ENCODE peak calls at places on chromosomes 6 and 20, in eight cellular contexts. M is NCI-H2171 treated with DMSO at 0.1 percent for 48 hours; V is stimulated activated CD8-positive, alpha-beta memory T cell treated with anti-CD3 and anti-CD28 coated beads, Interleukin-15, amount 100 ng/mL, for 24 hours; Y is lower lobe of right lung; P is colonic mucosa; A is activated CD4-positive, alpha-beta T cell treated with anti-CD3 and anti-CD28 coated beads, Interleukin-2, amount 50 U/mL, for 24 hours; D is HS-5; U is CD8-positive, alpha-beta T cell. G is an unnamed sample.

GRCh38 chr6:83215131-83216047 is 22.2 kb downstream of the RWDD2A start:
- DNase-seq in V (no peak), D (no peak), U (peak), P (peak), Y (no peak), A (no peak), M (peak), G (peak)

GRCh38 chr20:17947474-17947815 is 21.1 kb downstream of the SNX5 start:
- DNase-seq in D (no peak), P (no peak), M (no peak), U (no peak), V (no peak), A (no peak), Y (no peak), G (no peak)

GRCh38 chr6:158445426-158446085 is 114.3 kb upstream of the TMEM181 start:
- DNase-seq in P (no peak), D (no peak), M (no peak), V (no peak), U (no peak), Y (no peak), A (no peak), G (no peak)

GRCh38 chr6:13953061-13953705 is 28.4 kb downstream of the RNF182 start:
- DNase-seq in D (no peak), V (no peak), P (no peak), A (no peak), U (no peak), Y (no peak), M (no peak), G (no peak)

GRCh38 chr20:32467506-32468312 is 109.6 kb downstream of the ASXL1 start:
- DNase-seq in P (peak), Y (no peak), A (no peak), U (no peak), M (no peak), D (no peak), V (no peak), G (no peak)

GRCh38 chr20:41533537-41534136 is 84.5 kb downstream of the CHD6 start:
- DNase-seq in V (no peak), D (no peak), A (no peak), U (no peak), Y (no peak), M (no peak), P (peak), G (no peak)

GRCh38 chr6:51570168-51570921 is 517.1 kb downstream of the PKHD1 start:
- DNase-seq in M (no peak), A (no peak), D (no peak), P (no peak), U (no peak), Y (no peak), V (no peak), G (no peak)

GRCh38 chr6:129671442-129672344 is 38.3 kb downstream of the ARHGAP18 start:
- DNase-seq in P (no peak), D (no peak), U (peak), Y (peak), V (peak), M (no peak), A (peak), G (no peak)

GRCh38 chr6:140285471-140285870 is 911.0 kb upstream of the CITED2 start:
- DNase-seq in D (no peak), V (no peak), M (peak), Y (no peak), U (no peak), P (no peak), A (no peak), G (no peak)

GRCh38 chr20:8523684-8524083 is 391.6 kb downstream of the PLCB1 start:
- DNase-seq in V (no peak), P (no peak), D (no peak), U (no peak), A (no peak), Y (no peak), M (no peak), G (no peak)

GRCh38 chr6:137451926-137452325 is 42.3 kb downstream of the OLIG3 start:
- DNase-seq in A (no peak), P (no peak), M (no peak), V (no peak), Y (no peak), D (peak), U (no peak), G (no peak)

GRCh38 chr6:29941006-29941405 is 1.3 kb upstream of the HLA-A start:
- DNase-seq in D (no peak), U (no peak), M (no peak), Y (no peak), A (no peak), P (no peak), V (no peak), G (no peak)

GRCh38 chr6:5936140-5936539 is 70.6 kb downstream of the NRN1 start:
- DNase-seq in M (no peak), Y (no peak), P (no peak), U (no peak), A (no peak), D (no peak), V (no peak), G (no peak)

GRCh38 chr6:8462169-8462568 is 26.8 kb upstream of the SLC35B3 start:
- DNase-seq in D (no peak), A (no peak), P (no peak), U (no peak), V (no peak), M (peak), Y (no peak), G (no peak)

GRCh38 chr20:49542514-49542991 is 25.4 kb downstream of the PTGIS start:
- DNase-seq in P (no peak), D (no peak), Y (no peak), M (peak), V (no peak), A (no peak), U (no peak), G (no peak)

GRCh38 chr6:162699961-162700360 is 27.6 kb downstream of the PRKN start:
- DNase-seq in M (no peak), P (no peak), Y (no peak), V (no peak), A (no peak), U (no peak), D (no peak), G (no peak)

GRCh38 chr6:46056906-46057529 is 41.4 kb upstream of the CLIC5 start:
- DNase-seq in P (no peak), M (no peak), V (no peak), U (no peak), D (no peak), A (no peak), Y (no peak), G (no peak)

GRCh38 chr20:59141818-59142581 is 21.6 kb upstream of the ZNF831 start:
- DNase-seq in U (no peak), Y (no peak), D (no peak), M (no peak), P (no peak), A (no peak), V (no peak), G (peak)

GRCh38 chr6:101633081-101633480 is 239.6 kb downstream of the GRIK2 start:
- DNase-seq in D (no peak), A (no peak), U (no peak), V (no peak), P (no peak), M (no peak), Y (no peak), G (no peak)

GRCh38 chr20:8251201-8251575 is 119.1 kb downstream of the PLCB1 start:
- DNase-seq in Y (no peak), M (no peak), V (no peak), P (no peak), D (no peak), A (no peak), U (no peak), G (no peak)

GRCh38 chr6:156794963-156795362 is 17.8 kb downstream of the ARID1B start:
- DNase-seq in U (no peak), V (no peak), P (no peak), A (no peak), D (no peak), M (no peak), Y (no peak), G (no peak)